ENCODE peak calls at places on chromosomes 4 and X, in seven cellular contexts. H is stimulated activated CD4-positive, alpha-beta T cell treated with anti-CD3 and anti-CD28 coated beads, TNF-alpha, amount 100 ng/mL, for 4 hours; U is stimulated activated CD8-positive, alpha-beta memory T cell treated with anti-CD3 and anti-CD28 coated beads, Interleukin-4, amount 100 ng/mL, for 48 hours; N is fibroblast of pulmonary artery; R is fibroblast of lung; G is HCEC 1CT; S is naive thymus-derived CD4-positive, alpha-beta T cell. D is an unnamed sample.

GRCh38 chrX:51487960-51488267 is 8.5 kb downstream of the NUDT11 start:
- DNase-seq in H (no peak), N (no peak), R (no peak), U (no peak), G (no peak), S (no peak), D (no peak)

GRCh38 chrX:19544693-19545305 is 29.5 kb upstream of the MAP3K15 start:
- DNase-seq in S (peak; percentile 18), U (peak; percentile 37), N (peak; percentile 75), G (peak; percentile 3), R (peak; percentile 42), H (no peak), D (no peak)

GRCh38 chr4:169412046-169412445 is 141.3 kb upstream of the SH3RF1 start:
- DNase-seq in H (no peak), S (no peak), G (no peak), N (no peak), U (no peak), R (no peak), D (no peak)

GRCh38 chrX:8364369-8365141 is 100.1 kb upstream of the VCX3B start:
- DNase-seq in U (peak; percentile 20), R (peak; percentile 22), G (no peak), H (no peak), N (peak; percentile 20), S (no peak), D (no peak)

GRCh38 chr4:112516401-112517066 is 554 bp upstream of the NEUROG2 start:
- DNase-seq in G (no peak), S (no peak), N (no peak), U (no peak), R (no peak), H (no peak), D (no peak)

GRCh38 chrX:63656871-63657580 is 128.0 kb downstream of the ARHGEF9 start:
- DNase-seq in H (no peak), R (peak; percentile 85), S (no peak), G (peak; percentile 77), U (no peak), N (peak; percentile 64), D (peak; percentile 81)

GRCh38 chrX:51496501-51497291 is at the start of gene NUDT11:
- DNase-seq in G (peak; percentile 57), H (peak; percentile 14), S (no peak), N (peak; percentile 69), R (peak; percentile 72), U (peak; percentile 70), D (no peak)

GRCh38 chrX:285076-285677 is 4.0 kb downstream of the PLCXD1 start:
- DNase-seq in S (no peak), G (no peak), N (no peak), U (no peak), H (no peak), R (no peak), D (no peak)

GRCh38 chr4:182478475-182478874 is 235.3 kb downstream of the TENM3 start:
- DNase-seq in R (peak; percentile 28), S (peak; percentile 20), N (peak; percentile 65), U (no peak), G (peak; percentile 49), H (no peak), D (peak; percentile 7)

GRCh38 chrX:19554786-19555185 is 39.5 kb upstream of the MAP3K15 start:
- DNase-seq in G (peak; percentile 38), R (peak; percentile 88), N (peak; percentile 17), U (peak; percentile 36), S (no peak), H (no peak), D (no peak)

GRCh38 chr4:54400802-54401201 is 171.7 kb downstream of the PDGFRA start:
- DNase-seq in N (peak; percentile 87), H (no peak), R (peak; percentile 67), U (no peak), S (no peak), G (peak; percentile 48), D (peak; percentile 59)

GRCh38 chr4:176238819-176239218 is 30.2 kb downstream of the ASB5 start:
- DNase-seq in H (no peak), U (no peak), S (no peak), N (peak; percentile 37), G (no peak), R (peak; percentile 61), D (no peak)

GRCh38 chr4:126843492-126844067 is 789.2 kb upstream of the INTU start:
- DNase-seq in N (no peak), G (no peak), S (no peak), R (no peak), U (no peak), H (no peak), D (no peak)

D was measured in NCI-H226.